ENCODE peak calls at places on chromosomes 13 and 19, in eight cellular contexts. K is A549, T is PC-3, C is HCT116, Z is neuronal stem cell, R is neural progenitor cell, G is hepatocyte, V is DND-41. B is an unnamed sample.

GRCh38 chr19:13842294-13843103 is 34.4 kb upstream of the NANOS3 start:
- DNase-seq in K (no peak), T (peak; percentile 83), C (no peak), Z (no peak), R (peak; percentile 63), G (peak; percentile 93), V (peak; percentile 42), B (peak; percentile 36)

GRCh38 chr13:25951831-25952230 is 100.0 kb downstream of the SHISA2 start:
- DNase-seq in K (no peak), T (no peak), C (no peak), Z (no peak), R (no peak), G (no peak), V (no peak), B (no peak)

GRCh38 chr13:76759877-76760276 is 126.3 kb downstream of the KCTD12 start:
- DNase-seq in K (no peak), T (no peak), C (no peak), Z (no peak), R (no peak), G (no peak), V (no peak), B (no peak)

GRCh38 chr13:107006646-107007045 is 438.7 kb upstream of the ARGLU1 start:
- DNase-seq in K (no peak), T (no peak), C (no peak), Z (no peak), R (no peak), G (no peak), V (no peak), B (no peak)

GRCh38 chr19:33469171-33470039 is 52.2 kb downstream of the PEPD start:
- DNase-seq in K (no peak), T (no peak), C (no peak), Z (no peak), R (no peak), G (no peak), V (no peak), B (no peak)

GRCh38 chr19:9786342-9786741 is 17.8 kb upstream of the ZNF846 start:
- DNase-seq in K (no peak), T (no peak), C (no peak), Z (no peak), R (no peak), G (no peak), V (no peak), B (no peak)

GRCh38 chr19:36009220-36009619 is 607 bp upstream of the SYNE4 start:
- DNase-seq in K (peak; percentile 84), T (peak; percentile 56), C (no peak), Z (peak; percentile 55), R (peak; percentile 84), G (peak; percentile 85), V (no peak), B (no peak)

GRCh38 chr19:41821003-41821735 is 23.3 kb downstream of the LYPD4 start:
- DNase-seq in K (peak; percentile 94), T (peak; percentile 72), C (peak; percentile 57), Z (peak; percentile 41), R (peak; percentile 53), G (peak; percentile 37), V (peak; percentile 43), B (peak; percentile 84)

GRCh38 chr19:38049105-38049649 is 142.2 kb downstream of the SIPA1L3 start:
- DNase-seq in K (no peak), T (no peak), C (no peak), Z (no peak), R (no peak), G (no peak), V (peak; percentile 67), B (peak; percentile 79)

GRCh38 chr13:98207411-98207810 is 30.3 kb upstream of the RNF113B start:
- DNase-seq in K (no peak), T (no peak), C (no peak), Z (no peak), R (no peak), G (no peak), V (no peak), B (no peak)

GRCh38 chr19:16025108-16026101 is 50.9 kb upstream of the TPM4 start:
- DNase-seq in K (peak; percentile 68), T (peak; percentile 71), C (peak; percentile 56), Z (no peak), R (peak; percentile 36), G (peak; percentile 38), V (no peak), B (peak; percentile 22)

GRCh38 chr19:38993271-38993670 is 17.7 kb upstream of the FBXO17 start:
- DNase-seq in K (peak; percentile 49), T (peak; percentile 73), C (no peak), Z (no peak), R (no peak), G (peak; percentile 34), V (no peak), B (no peak)

GRCh38 chr13:94261163-94261562 is 218.3 kb downstream of the DCT start:
- DNase-seq in K (no peak), T (no peak), C (no peak), Z (no peak), R (no peak), G (no peak), V (no peak), B (no peak)

GRCh38 chr13:98890186-98890585 is 87.7 kb downstream of the DOCK9 start:
- DNase-seq in K (no peak), T (peak; percentile 90), C (no peak), Z (no peak), R (no peak), G (peak; percentile 48), V (no peak), B (no peak)

GRCh38 chr13:113318956-113319355 is 21.9 kb downstream of the LAMP1 start:
- DNase-seq in K (no peak), T (no peak), C (no peak), Z (no peak), R (no peak), G (no peak), V (no peak), B (no peak)

GRCh38 chr13:103694033-103694432 is 627.8 kb upstream of the SLC10A2 start:
- DNase-seq in K (no peak), T (no peak), C (no peak), Z (no peak), R (no peak), G (no peak), V (no peak), B (no peak)

GRCh38 chr19:50728084-50728737 is 5.0 kb downstream of the CLEC11A start:
- DNase-seq in K (no peak), T (no peak), C (no peak), Z (peak; percentile 90), R (peak; percentile 95), G (peak; percentile 88), V (no peak), B (no peak)

GRCh38 chr19:50724522-50725217 is 1.5 kb downstream of the CLEC11A start:
- DNase-seq in K (peak; percentile 99), T (peak; percentile 100), C (peak; percentile 99), Z (peak; percentile 100), R (peak; percentile 99), G (peak; percentile 100), V (peak; percentile 99), B (peak; percentile 96)

GRCh38 chr19:50725218-50725931 is 2.2 kb downstream of the CLEC11A start:
- DNase-seq in K (no peak), T (no peak), C (peak; percentile 23), Z (no peak), R (no peak), G (no peak), V (no peak), B (no peak)

GRCh38 chr19:50723735-50724521 is 764 bp downstream of the CLEC11A start:
- DNase-seq in K (no peak), T (no peak), C (no peak), Z (no peak), R (no peak), G (no peak), V (no peak), B (no peak)

GRCh38 chr19:50725932-50726230 is 2.7 kb downstream of the CLEC11A start:
- DNase-seq in K (no peak), T (no peak), C (no peak), Z (no peak), R (no peak), G (no peak), V (no peak), B (no peak)
- H3K4me3 ChIP-seq in K (peak overlapping the region; percentile 73), T (peak overlapping the region; percentile 75), C (peak overlapping the region; percentile 93), Z (peak overlapping the region; percentile 71), R (peak overlapping the region; percentile 50), G (peak overlapping the region; percentile 40), V (peak overlapping the region; percentile 29), B (peak overlapping the region; percentile 76)

GRCh38 chr19:52592301-52592700 is 22.2 kb downstream of the ZNF701 start:
- DNase-seq in K (no peak), T (no peak), C (no peak), Z (no peak), R (no peak), G (no peak), V (peak; percentile 42), B (no peak)
- H3K4me2 ChIP-seq in K (no peak overlapping the region), T (no peak overlapping the region), C (no peak overlapping the region), Z (no peak overlapping the region), R (no peak overlapping the region), G (no peak overlapping the region), V (no peak overlapping the region), B (no peak overlapping the region)

DNA sequence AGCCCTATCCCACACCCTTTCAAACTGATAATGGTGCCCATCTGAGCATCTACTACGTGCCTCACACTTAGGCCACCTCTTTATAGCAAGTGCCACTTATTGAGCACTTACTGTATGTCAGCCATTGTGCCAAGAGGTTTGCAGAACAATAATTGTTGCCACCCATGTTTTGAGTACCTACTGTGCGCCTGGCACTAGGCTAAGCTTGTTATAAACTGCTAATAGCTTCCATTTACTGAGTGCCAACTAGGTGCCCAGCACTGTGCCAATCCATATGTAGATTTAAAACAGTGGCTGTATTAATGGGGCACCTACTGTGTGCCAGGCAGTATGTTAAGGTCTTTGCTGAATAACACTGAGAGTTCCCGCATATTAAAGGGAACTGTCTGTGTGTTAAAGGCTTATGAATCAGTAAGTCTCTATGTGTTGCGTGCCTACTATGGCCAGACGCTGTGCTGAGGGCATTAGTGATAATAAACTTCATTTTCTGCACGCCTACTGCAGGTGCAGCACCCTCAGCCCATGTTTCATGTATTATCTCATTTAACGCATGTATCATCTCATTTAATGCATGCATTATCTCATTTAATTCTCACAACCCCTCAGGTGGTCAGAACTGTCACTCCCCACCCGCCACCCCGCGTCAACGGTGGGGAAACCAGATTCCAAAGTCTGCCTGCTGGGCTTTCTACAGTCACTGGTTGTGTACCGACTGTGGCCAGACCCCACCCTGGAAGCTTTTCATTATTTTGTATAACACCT is 105.0 kb downstream of the PTPRS start:
- DNase-seq in K (no peak), T (no peak), C (no peak), Z (no peak), R (no peak), G (no peak), V (no peak), B (no peak)
- H3K4me3 ChIP-seq in K (no peak overlapping the region), T (no peak overlapping the region), C (no peak overlapping the region), Z (no peak overlapping the region), R (no peak overlapping the region), G (no peak overlapping the region), V (no peak overlapping the region), B (no peak overlapping the region)

DNA sequence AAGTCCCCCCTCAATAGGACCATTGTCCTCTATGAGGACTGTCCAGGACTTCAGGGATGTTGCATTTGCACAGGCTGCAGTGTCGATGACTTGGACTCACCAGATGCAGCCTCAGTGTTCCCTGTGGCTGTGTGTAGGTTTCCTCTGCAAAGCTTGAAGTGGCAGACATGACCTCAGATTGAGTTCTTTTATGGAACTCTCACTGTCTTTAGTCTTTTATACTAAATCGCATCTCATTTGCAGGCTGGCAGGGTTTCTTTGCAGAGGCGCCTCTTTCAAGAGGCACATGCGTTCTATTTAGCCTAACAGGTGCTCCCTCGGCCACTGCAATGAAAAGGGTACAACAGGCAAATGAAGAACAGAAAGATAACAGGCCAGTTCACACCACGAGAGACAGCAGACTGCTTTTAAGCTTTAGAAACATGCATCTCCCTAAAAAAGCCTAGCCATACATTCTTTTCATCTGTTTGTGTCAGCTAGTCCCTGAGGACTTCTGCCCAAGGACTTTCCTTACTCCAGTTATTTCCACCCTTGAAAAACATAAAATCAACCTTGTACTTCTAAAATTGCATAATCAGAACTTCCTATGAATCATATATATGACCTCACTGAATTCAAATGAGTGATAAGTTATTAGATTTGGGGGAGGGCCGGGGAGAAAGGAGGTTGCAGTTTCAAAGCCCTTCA is 118.4 kb downstream of the RAB20 start:
- DNase-seq in K (no peak), T (peak; percentile 47), C (no peak), Z (no peak), R (no peak), G (no peak), V (no peak), B (no peak)
- H3K4me2 ChIP-seq in K (peak overlapping the region; percentile 24), T (peak overlapping the region; percentile 46), C (no peak overlapping the region), Z (no peak overlapping the region), R (no peak overlapping the region), G (no peak overlapping the region), V (no peak overlapping the region), B (no peak overlapping the region)

B was measured in OCI-LY7.